ENCODE peak calls at places on chromosomes 4 and X, in six cellular contexts. Z, R, E, Y, T and O are unnamed samples.

GRCh38 chr4:76485450-76485849 is 50.4 kb downstream of the SHROOM3 start:
- DNase-seq in T (no peak), Y (no peak), E (peak), R (no peak), Z (peak), O (no peak)

GRCh38 chr4:16082424-16083216 is 1.2 kb downstream of the PROM1 start:
- DNase-seq in T (peak), Y (no peak), Z (peak), E (peak), R (no peak), O (peak)

GRCh38 chrX:40260123-40260751 is 162.5 kb upstream of the BCOR start:
- DNase-seq in E (no peak), R (no peak), Y (no peak), Z (no peak), T (no peak), O (no peak)

GRCh38 chr4:181194096-181194495 is 1049.1 kb upstream of the TENM3 start:
- DNase-seq in Y (peak), Z (no peak), T (no peak), E (no peak), R (no peak), O (no peak)

GRCh38 chrX:71301195-71301924 is at the start of gene ITGB1BP2:
- DNase-seq in E (no peak), T (no peak), Y (peak), Z (no peak), R (no peak), O (no peak)

GRCh38 chr4:164373021-164373420 is 380.9 kb upstream of the SMIM31 start:
- DNase-seq in R (no peak), E (no peak), T (no peak), Z (no peak), Y (no peak), O (no peak)

GRCh38 chr4:166034965-166035364 is 161.9 kb downstream of the TLL1 start:
- DNase-seq in T (no peak), E (no peak), Z (no peak), Y (no peak), R (no peak), O (no peak)

GRCh38 chr4:47914926-47915237 is 499 bp upstream of the NFXL1 start:
- DNase-seq in R (no peak), T (no peak), E (no peak), Y (no peak), Z (no peak), O (no peak)

GRCh38 chrX:41043950-41044349 is 41.3 kb upstream of the USP9X start:
- DNase-seq in Y (peak), E (no peak), Z (no peak), R (no peak), T (no peak), O (no peak)

GRCh38 chrX:43474321-43474720 is 181.8 kb upstream of the MAOA start:
- DNase-seq in Z (peak), E (no peak), Y (no peak), R (no peak), T (no peak), O (no peak)

GRCh38 chrX:18931972-18932371 is 51.9 kb downstream of the PHKA2 start:
- DNase-seq in Y (peak), T (no peak), Z (peak), E (no peak), R (no peak), O (peak)

GRCh38 chr4:98374643-98375042 is 113.5 kb downstream of the RAP1GDS1 start:
- DNase-seq in E (no peak), T (no peak), Y (peak), Z (no peak), R (no peak), O (no peak)

GRCh38 chrX:77014655-77015377 is 432.4 kb upstream of the FGF16 start:
- DNase-seq in T (no peak), Z (peak), R (no peak), E (no peak), Y (no peak), O (no peak)

GRCh38 chr4:118288097-118288496 is 64.7 kb downstream of the PRSS12 start:
- DNase-seq in R (no peak), Z (no peak), E (no peak), T (no peak), Y (peak), O (no peak)

GRCh38 chr4:88439161-88439760 is 17.7 kb upstream of the HERC5 start:
- DNase-seq in T (no peak), Z (no peak), Y (no peak), R (no peak), E (no peak), O (no peak)

GRCh38 chr4:184475096-184475461 is 729 bp upstream of the IRF2 start:
- DNase-seq in Z (no peak), E (peak), T (no peak), R (no peak), Y (peak), O (peak)

GRCh38 chrX:24646745-24647182 is 383 bp downstream of the PCYT1B start:
- DNase-seq in E (no peak), T (no peak), R (no peak), Y (peak), Z (peak), O (no peak)

GRCh38 chr4:76512000-76512399 is 77.0 kb downstream of the SHROOM3 start:
- DNase-seq in Z (no peak), Y (no peak), T (no peak), E (no peak), R (no peak), O (no peak)

GRCh38 chr4:162770761-162771490 is 395.8 kb downstream of the NAF1 start:
- DNase-seq in R (no peak), Z (no peak), Y (no peak), E (no peak), T (no peak), O (no peak)

GRCh38 chrX:55867254-55867653 is 149.7 kb downstream of the RRAGB start:
- DNase-seq in T (no peak), Y (peak), E (no peak), R (no peak), Z (no peak), O (no peak)

GRCh38 chrX:146435472-146435871 is 374.1 kb upstream of the CXorf51B start:
- DNase-seq in Y (no peak), E (no peak), R (no peak), Z (no peak), T (no peak), O (no peak)

GRCh38 chr4:108166038-108166437 is 2.7 kb downstream of the LEF1 start:
- DNase-seq in E (no peak), Y (no peak), Z (peak), T (no peak), R (no peak), O (no peak)

GRCh38 chrX:140040397-140040796 is 75.1 kb upstream of the CXorf66 start:
- DNase-seq in T (no peak), Y (no peak), Z (no peak), E (peak), R (no peak), O (no peak)

GRCh38 chrX:139194571-139195280 is 335.8 kb upstream of the F9 start:
- DNase-seq in Z (peak), R (no peak), T (peak), Y (no peak), E (peak), O (no peak)

GRCh38 chr4:103934178-103934789 is 214.5 kb upstream of the TACR3 start:
- DNase-seq in R (no peak), Y (peak), Z (peak), E (no peak), T (no peak), O (peak)

GRCh38 chr4:84238247-84239090 is 260.6 kb downstream of the NKX6-1 start:
- DNase-seq in Z (no peak), T (no peak), R (no peak), E (no peak), Y (peak), O (no peak)

GRCh38 chrX:12973561-12974216 is 1.2 kb upstream of the TMSB4X start:
- DNase-seq in E (no peak), Z (peak), Y (no peak), R (peak), T (no peak), O (peak)

GRCh38 chr4:140330311-140330900 is 43.0 kb upstream of the SCOC start:
- DNase-seq in R (no peak), Y (peak), Z (peak), E (no peak), T (no peak), O (no peak)

GRCh38 chr4:104749062-104749461 is 254.4 kb upstream of the CXXC4 start:
- DNase-seq in R (no peak), E (no peak), Z (no peak), Y (no peak), T (no peak), O (no peak)

GRCh38 chrX:39201305-39201990 is 400.2 kb downstream of the MID1IP1 start:
- DNase-seq in R (no peak), Y (no peak), E (no peak), Z (no peak), T (no peak), O (no peak)

GRCh38 chrX:121349263-121349662 is 301.9 kb downstream of the GLUD2 start:
- DNase-seq in R (no peak), E (no peak), Y (no peak), T (no peak), Z (no peak), O (no peak)

GRCh38 chr4:32119907-32120306 is 1399.7 kb downstream of the PCDH7 start:
- DNase-seq in Y (no peak), T (no peak), R (no peak), Z (no peak), E (no peak), O (no peak)

GRCh38 chrX:12975999-12976558 is 1.2 kb downstream of the TMSB4X start:
- DNase-seq in Z (peak), T (no peak), Y (no peak), E (no peak), R (peak), O (peak)

GRCh38 chr4:10736266-10736665 is 51.7 kb upstream of the CLNK start:
- DNase-seq in R (no peak), E (no peak), Y (no peak), Z (no peak), T (no peak), O (no peak)

GRCh38 chr4:10737335-10737734 is 52.8 kb upstream of the CLNK start:
- DNase-seq in R (no peak), T (no peak), Z (no peak), Y (peak), E (no peak), O (no peak)

GRCh38 chr4:10738826-10739489 is 54.4 kb upstream of the CLNK start:
- DNase-seq in T (no peak), Z (no peak), Y (no peak), R (no peak), E (no peak), O (no peak)

GRCh38 chr4:10734697-10735096 is 50.1 kb upstream of the CLNK start:
- DNase-seq in Z (no peak), T (no peak), R (no peak), E (no peak), Y (no peak), O (no peak)

DNA sequence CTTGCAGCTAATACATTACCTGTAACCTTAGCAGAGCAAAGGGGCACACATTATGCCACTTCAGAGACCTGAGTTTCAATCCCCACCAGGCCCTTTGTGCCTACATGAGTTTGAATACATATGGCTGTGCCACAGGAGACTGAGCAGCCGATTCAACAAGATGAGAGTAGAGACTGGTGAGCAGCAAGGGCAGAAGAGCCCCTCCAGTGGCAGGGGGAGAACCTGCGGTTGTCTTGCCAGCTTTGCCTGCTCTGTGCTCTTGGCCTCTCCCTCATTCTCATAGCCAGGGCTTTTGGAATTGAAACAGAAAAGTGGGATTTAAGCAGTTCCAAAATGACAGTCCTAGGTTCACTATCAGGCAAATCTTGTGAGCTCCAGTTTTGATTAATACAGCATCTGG is 52.3 kb upstream of the CLNK start:
- DNase-seq in T (no peak), Z (no peak), E (no peak), Y (no peak), R (no peak), O (no peak)
- TF ChIP-seq CTCF in T (no peak), Z (no peak), E (no peak), Y (no peak), R (no peak), O (no peak)

GRCh38 chr4:111808174-111808573 is 337.1 kb upstream of the FAM241A start:
- DNase-seq in Z (no peak), Y (no peak), E (no peak), R (no peak), T (no peak), O (no peak)
- TF ChIP-seq CTCF in Z (no peak), Y (no peak), E (no peak), R (no peak), T (no peak), O (no peak)

DNA sequence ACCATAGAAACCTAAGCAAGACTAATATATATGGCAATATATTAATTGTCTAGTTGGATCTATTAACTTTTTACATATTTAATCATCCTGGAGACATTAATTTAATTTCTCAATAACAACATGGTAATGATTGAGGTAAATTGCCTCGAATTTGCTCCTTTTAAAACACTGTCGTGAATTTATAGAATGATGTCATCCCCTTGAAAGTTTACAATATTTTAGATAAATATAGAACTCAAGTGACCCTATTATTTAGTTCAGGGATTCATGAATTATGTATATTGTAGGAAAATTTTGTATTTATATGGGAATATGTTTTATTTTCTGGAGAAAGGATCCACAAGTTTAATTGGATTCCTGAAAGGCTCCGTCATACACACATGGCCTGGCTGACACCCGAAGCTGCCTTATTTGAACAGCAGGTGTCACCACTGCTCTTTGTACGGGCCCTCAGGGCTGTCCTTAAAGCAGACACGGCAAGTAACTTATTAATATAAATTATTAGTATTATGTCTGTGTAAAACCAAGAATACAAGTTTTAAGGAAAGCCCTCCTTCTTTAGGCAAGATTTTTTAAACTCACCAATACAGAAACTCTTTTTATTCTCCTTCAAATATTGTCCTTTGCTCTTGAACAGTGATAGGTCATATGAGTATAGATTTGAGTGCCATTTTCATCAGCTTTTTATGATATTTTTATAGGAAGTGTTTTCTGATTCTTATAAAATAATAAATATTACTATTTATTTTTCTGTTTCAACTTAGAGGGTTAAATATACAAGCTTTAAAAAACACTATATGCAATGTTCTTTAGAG is 1.9 kb upstream of the PLRG1 start:
- DNase-seq in R (peak), Y (peak), Z (peak), E (peak), T (peak), O (peak)
- TF ChIP-seq CTCF in R (peak), Y (peak), Z (peak), E (peak), T (peak), O (peak)

DNA sequence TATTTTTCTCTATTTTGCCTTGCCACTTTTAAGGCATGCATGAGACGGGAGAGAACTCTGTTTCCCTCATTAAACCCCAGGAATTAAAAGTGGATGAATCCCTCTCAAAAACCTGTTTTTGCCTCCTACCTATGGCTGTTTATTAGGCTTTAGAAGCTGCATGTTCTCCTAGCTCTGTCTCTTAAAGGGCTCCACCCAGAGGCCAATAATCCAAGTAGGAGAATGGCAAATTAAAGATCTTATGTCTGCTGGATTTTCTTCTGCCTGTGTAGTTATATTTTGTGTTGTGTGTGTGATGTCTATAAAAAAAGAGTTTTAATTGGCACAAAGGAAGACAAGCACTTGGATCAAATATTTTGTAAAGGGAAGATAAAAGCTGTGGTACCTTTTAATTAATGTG is 32.4 kb downstream of the MAGEC1 start:
- DNase-seq in R (no peak), Y (no peak), Z (peak), T (no peak), E (no peak), O (no peak)
- TF ChIP-seq CTCF in R (no peak), Y (no peak), Z (peak), T (no peak), E (no peak), O (no peak)

GRCh38 chr4:148067307-148067916 is 335.5 kb downstream of the ARHGAP10 start:
- DNase-seq in Z (no peak), R (no peak), Y (no peak), E (no peak), T (no peak), O (no peak)
- TF ChIP-seq CTCF in Z (no peak), R (no peak), Y (no peak), E (no peak), T (no peak), O (no peak)

GRCh38 chrX:104324871-104325585 is 70.3 kb upstream of the ESX1 start:
- DNase-seq in Z (no peak), E (no peak), R (no peak), Y (peak), T (no peak), O (no peak)
- TF ChIP-seq CTCF in Z (no peak), E (no peak), R (no peak), Y (no peak), T (no peak), O (no peak)

GRCh38 chr4:123361195-123361861 is 35.3 kb upstream of the SPRY1 start:
- DNase-seq in E (peak), R (no peak), Z (no peak), Y (peak), T (no peak), O (no peak)
- TF ChIP-seq CTCF in E (no peak), R (no peak), Z (no peak), Y (no peak), T (no peak), O (no peak)

GRCh38 chrX:132954323-132954722 is 4.1 kb downstream of the HS6ST2 start:
- DNase-seq in E (no peak), T (no peak), R (no peak), Y (no peak), Z (no peak), O (no peak)

GRCh38 chrX:132953358-132953757 is 5.1 kb downstream of the HS6ST2 start:
- DNase-seq in E (no peak), Y (no peak), R (no peak), Z (peak), T (no peak), O (no peak)

DNA sequence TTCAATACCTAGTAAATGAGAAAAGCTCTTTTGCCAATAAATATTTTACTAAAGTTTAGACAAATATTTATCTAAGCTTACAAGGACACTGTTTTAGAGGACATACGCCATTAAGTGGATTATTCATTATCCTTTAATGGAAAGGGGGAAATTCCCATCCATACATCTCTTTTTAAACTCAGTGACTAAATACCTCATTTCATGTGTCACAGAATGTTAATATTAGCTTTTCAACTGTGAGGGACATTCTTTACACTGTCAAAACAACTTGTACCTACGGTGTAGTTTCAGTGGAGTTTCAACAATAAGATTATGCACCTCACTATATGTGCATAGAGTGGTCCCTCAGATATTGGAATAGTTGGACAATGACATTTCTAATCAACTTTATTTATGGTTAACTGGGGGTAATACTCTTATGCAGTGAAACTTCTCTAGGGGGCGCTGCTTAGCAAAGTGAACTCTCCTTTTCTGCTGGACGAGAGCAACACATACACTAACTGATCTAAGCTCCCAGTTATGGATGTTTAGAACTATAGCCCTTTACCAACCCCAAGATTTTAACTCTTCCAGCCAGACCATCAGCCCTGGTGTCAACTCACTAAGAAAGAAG is 9.7 kb downstream of the HS6ST2 start:
- DNase-seq in T (no peak), R (no peak), E (no peak), Y (no peak), Z (peak), O (no peak)
- TF ChIP-seq CTCF in T (peak), R (no peak), E (no peak), Y (peak), Z (peak), O (no peak)

DNA sequence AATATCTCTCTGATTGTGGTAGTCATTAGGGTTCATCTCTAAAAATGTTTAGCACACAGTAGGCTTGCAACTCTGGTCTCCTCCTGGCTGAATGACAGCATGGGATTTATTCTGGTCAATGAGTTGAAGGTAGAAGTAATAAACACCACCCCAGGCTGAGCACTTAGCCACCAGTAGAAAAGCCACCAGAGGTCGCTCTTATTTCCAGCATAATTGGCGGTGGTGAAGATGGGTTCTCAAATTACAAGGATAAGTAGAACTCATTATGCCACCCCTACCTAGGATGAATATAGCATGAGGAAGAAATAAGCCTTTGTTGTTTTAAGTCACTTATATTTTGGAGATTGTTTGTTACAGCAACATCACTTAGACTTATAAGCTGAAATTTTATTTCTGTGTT is 302.7 kb downstream of the GPM6A start:
- DNase-seq in E (no peak), R (no peak), T (no peak), Z (peak), Y (peak), O (no peak)
- TF ChIP-seq CTCF in E (no peak), R (no peak), T (no peak), Z (peak), Y (peak), O (no peak)